ENCODE peak calls at places on chromosomes 2 and 18, in five cellular contexts. G is fibroblast of the aortic adventitia, X is AG09309, D is psoas muscle, K is tibial artery. W is an unnamed sample.
A peak's percentile ranks its signal among the peaks of the same experiment; 100 is the strongest.

GRCh38 chr2:182920089-182920488 is 53.7 kb upstream of the FRZB start:
- DNase-seq in G (no peak), X (no peak), D (no peak), K (no peak), W (no peak)

GRCh38 chr2:37876227-37876626 is 48.9 kb upstream of the RMDN2 start:
- DNase-seq in G (no peak), X (no peak), D (no peak), K (no peak), W (no peak)

GRCh38 chr2:69013837-69014796 is 1.1 kb downstream of the ANTXR1 start:
- DNase-seq in G (peak; percentile 74), X (no peak), D (no peak), K (no peak), W (peak; percentile 52)

GRCh38 chr18:63225434-63225833 is 94.1 kb downstream of the BCL2 start:
- DNase-seq in G (no peak), X (no peak), D (no peak), K (no peak), W (no peak)

GRCh38 chr2:4047961-4048891 is 344.9 kb downstream of the DCDC2C start:
- DNase-seq in G (no peak), X (no peak), D (no peak), K (no peak), W (peak; percentile 35)

GRCh38 chr2:55311444-55311870 is 42.4 kb upstream of the MTIF2 start:
- DNase-seq in G (peak; percentile 22), X (peak; percentile 41), D (no peak), K (no peak), W (peak; percentile 31)

GRCh38 chr2:169839954-169840746 is 12.9 kb downstream of the UBR3 start:
- DNase-seq in G (peak; percentile 77), X (no peak), D (no peak), K (no peak), W (peak; percentile 85)

GRCh38 chr18:71130351-71130750 is 841.5 kb downstream of the SOCS6 start:
- DNase-seq in G (no peak), X (no peak), D (no peak), K (no peak), W (no peak)

GRCh38 chr2:70851704-70852103 is 16.1 kb upstream of the CD207 start:
- DNase-seq in G (no peak), X (no peak), D (no peak), K (no peak), W (no peak)

GRCh38 chr2:240139666-240140393 is 628 bp downstream of the OTOS start:
- DNase-seq in G (no peak), X (no peak), D (no peak), K (peak; percentile 6), W (no peak)

GRCh38 chr18:79395308-79395640 is 456 bp upstream of the NFATC1 start:
- DNase-seq in G (no peak), X (no peak), D (no peak), K (no peak), W (no peak)

GRCh38 chr18:23856466-23857175 is 157.9 kb upstream of the TTC39C start:
- DNase-seq in G (peak; percentile 12), X (no peak), D (no peak), K (no peak), W (no peak)

GRCh38 chr2:227164745-227165350 is 424 bp downstream of the COL4A3 start:
- DNase-seq in G (no peak), X (no peak), D (peak; percentile 69), K (no peak), W (no peak)

GRCh38 chr2:227163998-227164744 is at the start of the genes COL4A3 and COL4A4:
- DNase-seq in G (peak; percentile 18), X (no peak), D (peak; percentile 52), K (peak; percentile 27), W (no peak)

GRCh38 chr2:227160164-227160563 is 3.8 kb downstream of the COL4A4 start:
- DNase-seq in G (no peak), X (no peak), D (no peak), K (no peak), W (no peak)

GRCh38 chr2:227161947-227162346 is 2.1 kb downstream of the COL4A4 start:
- DNase-seq in G (peak; percentile 76), X (no peak), D (no peak), K (no peak), W (peak; percentile 31)

DNA sequence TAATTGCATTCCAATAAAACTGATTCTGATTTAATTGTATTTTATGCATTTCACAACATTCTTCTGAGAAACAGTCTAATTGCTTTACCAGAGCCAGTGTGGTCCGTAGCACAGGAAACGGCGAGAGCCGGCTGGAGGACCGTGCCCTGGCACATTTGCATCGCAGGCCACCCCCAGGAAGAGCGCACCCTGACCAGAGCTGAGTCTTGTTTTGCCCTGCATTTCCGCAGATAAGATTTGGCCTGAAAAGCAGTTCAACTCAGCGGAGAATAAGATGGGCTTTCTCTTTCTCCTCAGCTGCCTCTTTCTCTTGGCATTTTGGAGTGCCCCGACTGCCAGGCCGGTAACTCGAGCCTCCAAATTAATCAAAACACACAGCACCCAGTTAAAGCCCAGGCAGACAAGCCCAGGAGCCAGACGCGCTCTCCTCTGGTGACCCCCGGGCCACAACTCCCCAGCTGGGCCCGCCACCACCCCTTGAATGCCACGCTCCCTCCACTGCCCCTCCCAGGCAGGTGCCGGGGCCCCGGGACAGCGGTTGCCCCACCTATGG is 484 bp downstream of the COL4A4 start:
- DNase-seq in G (peak; percentile 17), X (no peak), D (no peak), K (no peak), W (peak; percentile 10)
- H3K4me3 ChIP-seq in G (peak overlapping the region; percentile 69), X (peak overlapping the region; percentile 34), D (peak overlapping the region; percentile 94), K (peak overlapping the region; percentile 56), W (peak overlapping the region; percentile 55)

DNA sequence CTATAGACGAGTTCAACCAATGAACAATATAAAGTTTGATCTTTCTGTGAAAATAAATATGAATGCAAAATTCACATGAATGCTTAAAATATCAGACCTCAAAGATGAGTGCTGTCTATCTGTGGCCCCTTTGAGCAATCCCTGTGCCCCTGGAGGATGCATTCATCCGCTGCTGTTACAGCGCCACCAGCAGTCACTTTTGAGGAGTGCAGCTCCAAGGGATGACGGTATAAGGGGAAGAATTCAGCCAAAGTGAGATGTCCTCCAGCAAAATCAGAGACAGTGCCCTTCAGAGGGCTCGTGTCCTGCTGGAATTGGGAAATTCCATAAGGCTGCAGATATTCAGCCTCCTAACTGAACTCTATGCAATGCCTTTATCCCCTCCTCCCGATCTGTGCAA is 12.0 kb upstream of the CHRNA1 start:
- DNase-seq in G (no peak), X (no peak), D (no peak), K (no peak), W (no peak)
- TF ChIP-seq CTCF in G (peak; percentile 28), X (peak; percentile 38), D (no peak), K (no peak), W (peak; percentile 22)

GRCh38 chr2:113240150-113240914 is 38.4 kb downstream of the PAX8 start:
- DNase-seq in G (peak; percentile 97), X (peak; percentile 89), D (peak; percentile 89), K (peak; percentile 89), W (peak; percentile 91)
- H3K4me3 ChIP-seq in G (peak overlapping the region; percentile 15), X (no peak overlapping the region), D (no peak overlapping the region), K (no peak overlapping the region), W (no peak overlapping the region)

GRCh38 chr2:5077479-5078089 is 614.6 kb upstream of the SOX11 start:
- DNase-seq in G (no peak), X (no peak), D (no peak), K (no peak), W (no peak)
- TF ChIP-seq CTCF in G (no peak), X (no peak), D (no peak), K (no peak), W (no peak)

DNA sequence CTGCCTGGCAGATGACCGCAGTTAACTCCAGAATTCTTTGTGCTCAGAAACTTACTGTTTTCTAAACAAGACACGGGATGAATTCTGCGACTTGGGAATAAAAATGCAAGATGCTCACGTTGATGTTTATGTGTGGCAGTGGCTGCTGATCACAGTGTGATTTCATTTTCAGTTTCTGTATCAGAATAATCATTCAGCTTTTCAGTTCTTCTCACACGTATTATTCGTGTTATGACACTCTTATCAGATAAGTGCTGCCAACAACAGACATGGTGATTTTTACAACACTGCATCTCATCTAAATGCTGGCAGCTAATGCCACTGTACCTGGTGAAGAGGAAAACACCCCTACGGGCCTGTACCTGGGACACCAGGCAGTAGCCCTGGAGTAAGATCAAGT is 272.9 kb upstream of the REV1 start:
- DNase-seq in G (no peak), X (no peak), D (no peak), K (no peak), W (no peak)
- H3K4me3 ChIP-seq in G (no peak overlapping the region), X (no peak overlapping the region), D (no peak overlapping the region), K (no peak overlapping the region), W (no peak overlapping the region)

DNA sequence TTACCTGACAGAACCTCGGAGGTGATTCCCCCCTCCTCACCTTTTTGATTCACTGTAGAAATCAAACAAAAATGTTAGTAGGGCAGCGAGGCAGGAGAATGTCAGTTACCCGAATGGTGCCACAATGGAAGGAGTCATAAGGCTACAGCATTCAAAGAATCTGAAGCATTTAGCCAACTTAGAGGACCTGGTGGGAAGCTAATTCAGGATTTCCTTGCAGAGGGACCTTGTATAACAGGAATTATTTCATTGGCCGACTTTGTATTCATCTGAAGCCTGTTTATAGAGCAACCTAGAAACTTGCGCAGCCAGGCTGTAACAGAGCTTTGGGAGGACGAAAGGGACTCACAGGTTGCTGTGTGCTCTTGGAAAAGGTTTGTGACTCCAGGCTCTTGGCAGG is 129.1 kb upstream of the MMADHC start:
- DNase-seq in G (no peak), X (no peak), D (no peak), K (no peak), W (no peak)
- TF ChIP-seq CTCF in G (no peak), X (no peak), D (no peak), K (no peak), W (no peak)